ENCODE peak calls at places on chromosomes 12 and 14, in six cellular contexts. Y, U, K, A, J and W are unnamed samples. For H3K9me3, the result is how much of the 10 kb centered on the place peaks cover.

GRCh38 chr12:49548822-49549648 is 10.2 kb downstream of the KCNH3 start:
- DNase-seq in A (no peak), J (peak), U (no peak), Y (peak), K (no peak), W (no peak)

GRCh38 chr12:55972906-55973597 is 826 bp upstream of the RAB5B start:
- DNase-seq in A (no peak), U (no peak), K (no peak), Y (no peak), J (no peak), W (no peak)

GRCh38 chr12:129312048-129312447 is 458.8 kb downstream of the GLT1D1 start:
- DNase-seq in K (no peak), J (no peak), U (no peak), A (no peak), Y (no peak), W (no peak)

GRCh38 chr14:46580941-46581671 is 70.5 kb downstream of the RPL10L start:
- DNase-seq in J (no peak), K (no peak), A (peak), Y (no peak), U (no peak), W (peak)

GRCh38 chr12:26205946-26206345 is 10.6 kb downstream of the SSPN start:
- DNase-seq in Y (no peak), A (no peak), J (no peak), U (no peak), K (no peak), W (no peak)

GRCh38 chr14:20454359-20454644 is 310 bp downstream of the OSGEP start:
- DNase-seq in Y (no peak), U (peak), J (peak), K (peak), A (peak), W (no peak)

GRCh38 chr12:3313655-3314305 is 177.2 kb upstream of the PRMT8 start:
- DNase-seq in A (peak), Y (no peak), K (no peak), U (peak), J (no peak), W (no peak)

GRCh38 chr14:54695196-54695595 is 128.3 kb downstream of the SAMD4A start:
- DNase-seq in U (no peak), J (no peak), K (no peak), Y (no peak), A (no peak), W (peak)

GRCh38 chr14:24700511-24700910 is 66.5 kb upstream of the GZMB start:
- DNase-seq in Y (no peak), K (no peak), U (no peak), J (no peak), A (no peak), W (no peak)

GRCh38 chr12:92098594-92099370 is 46.9 kb downstream of the BTG1 start:
- DNase-seq in J (no peak), K (no peak), Y (no peak), A (peak), U (no peak), W (no peak)

GRCh38 chr12:75947171-75947723 is 84.3 kb downstream of the PHLDA1 start:
- DNase-seq in Y (no peak), J (no peak), U (no peak), A (peak), K (no peak), W (no peak)

GRCh38 chr14:96838449-96838848 is 41.3 kb downstream of the VRK1 start:
- DNase-seq in Y (no peak), A (no peak), J (no peak), U (no peak), K (no peak), W (no peak)

GRCh38 chr14:104881369-104881979 is 16.4 kb downstream of the CEP170B start:
- DNase-seq in U (no peak), A (no peak), Y (no peak), K (no peak), J (no peak), W (no peak)

GRCh38 chr12:56683-57346 is 9.8 kb upstream of the IQSEC3 start:
- DNase-seq in U (no peak), A (no peak), K (no peak), Y (no peak), J (no peak), W (peak)

GRCh38 chr12:65876898-65877721 is 52.8 kb downstream of the HMGA2 start:
- DNase-seq in K (no peak), J (no peak), Y (no peak), A (no peak), U (peak), W (no peak)

GRCh38 chr12:88578821-88579518 is 1.3 kb downstream of the KITLG start:
- DNase-seq in U (no peak), A (peak), Y (no peak), K (no peak), J (no peak), W (peak)

GRCh38 chr12:92745874-92746553 is 43.2 kb downstream of the PLEKHG7 start:
- DNase-seq in U (peak), J (no peak), A (peak), Y (no peak), K (peak), W (peak)

GRCh38 chr12:54004841-54005530 is 3.8 kb upstream of the HOXC8 start:
- DNase-seq in J (no peak), K (no peak), Y (no peak), U (no peak), A (no peak), W (no peak)

GRCh38 chr14:97873291-97873690 is 1076.1 kb downstream of the VRK1 start:
- DNase-seq in U (no peak), J (no peak), Y (no peak), K (no peak), A (no peak), W (no peak)

GRCh38 chr12:52581481-52581880 is 7.8 kb upstream of the KRT74 start:
- DNase-seq in U (peak), A (peak), K (no peak), Y (no peak), J (no peak), W (peak)

GRCh38 chr12:46743471-46743870 is 82.3 kb downstream of the SLC38A4 start:
- DNase-seq in Y (no peak), U (no peak), J (no peak), A (no peak), K (no peak), W (no peak)
- H3K9me3 ChIP-seq in Y (under half), U (under half), J (under half), A (under half), K (under half), W (under half)

GRCh38 chr12:34396861-34397590 is 374.7 kb downstream of the ALG10 start:
- DNase-seq in J (peak), K (peak), U (no peak), Y (peak), A (no peak), W (no peak)
- H3K9me3 ChIP-seq in J (half or more), K (under half), U (under half), Y (under half), A (under half), W (under half)

DNA sequence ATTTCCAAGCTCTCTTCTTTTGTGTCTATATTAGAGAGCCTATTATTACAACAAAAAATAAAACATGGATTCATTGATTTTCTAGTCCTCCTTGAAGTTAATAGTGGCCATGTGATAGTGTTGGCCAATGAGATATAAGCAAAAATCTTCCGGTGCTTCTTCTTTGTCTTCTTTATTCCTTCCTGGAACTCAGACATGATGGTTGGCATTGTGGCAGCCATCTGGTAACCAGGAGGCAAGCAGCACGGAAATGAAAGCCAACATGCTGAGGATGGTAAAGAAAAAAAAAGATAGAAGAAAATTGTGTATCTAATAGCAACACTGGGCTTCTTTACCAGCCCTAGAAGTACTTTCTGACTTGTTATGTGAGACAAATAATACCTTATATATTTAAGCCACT is 50.8 kb upstream of the SEL1L start:
- DNase-seq in A (no peak), J (no peak), K (no peak), U (no peak), Y (no peak), W (no peak)
- H3K9me3 ChIP-seq in A (under half), J (under half), K (under half), U (under half), Y (under half), W (under half)

GRCh38 chr12:68065163-68065562 is 75.9 kb downstream of the IFNG-AS1 start:
- DNase-seq in U (no peak), A (no peak), J (no peak), Y (no peak), K (no peak), W (no peak)

GRCh38 chr12:68069276-68069675 is 80.0 kb downstream of the IFNG-AS1 start:
- DNase-seq in U (no peak), Y (no peak), J (no peak), A (no peak), K (no peak), W (peak)

GRCh38 chr12:68065687-68066086 is 76.4 kb downstream of the IFNG-AS1 start:
- DNase-seq in U (no peak), K (no peak), A (no peak), Y (no peak), J (no peak), W (no peak)

GRCh38 chr12:68070957-68071356 is 81.7 kb downstream of the IFNG-AS1 start:
- DNase-seq in A (no peak), U (no peak), Y (no peak), J (no peak), K (no peak), W (no peak)

DNA sequence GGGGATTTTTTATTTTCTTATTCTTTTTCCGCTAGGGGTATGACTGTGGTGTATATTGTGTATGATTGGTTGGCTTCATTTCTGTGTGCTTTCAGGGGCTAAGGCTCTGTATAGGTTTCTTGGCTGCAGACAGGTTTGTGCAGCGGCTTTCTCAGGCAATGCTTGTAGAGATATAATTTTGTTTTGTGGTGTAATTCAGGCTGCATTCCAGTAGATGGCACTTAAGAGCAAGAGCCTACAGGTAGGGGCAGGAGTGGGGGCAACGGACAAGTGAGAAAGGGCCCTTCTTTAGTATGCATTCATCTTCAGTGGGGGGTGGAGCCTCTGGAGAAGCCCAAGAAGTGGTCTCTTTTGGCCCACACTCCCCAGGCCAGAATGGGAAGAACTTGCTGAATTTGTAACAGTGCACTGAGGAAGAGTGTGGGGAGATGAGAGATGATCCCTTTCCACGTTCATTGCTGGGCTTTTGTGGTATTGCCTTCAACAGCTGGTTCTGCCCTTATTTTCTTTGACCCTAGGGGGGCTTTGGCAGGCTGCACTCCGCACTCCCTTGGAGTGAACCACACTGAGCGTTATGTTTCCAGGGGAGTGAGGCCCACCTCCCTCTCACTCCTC is 78.6 kb downstream of the IFNG-AS1 start:
- DNase-seq in J (no peak), Y (no peak), A (peak), U (no peak), K (no peak), W (no peak)
- H3K9me3 ChIP-seq in J (under half), Y (under half), A (under half), U (under half), K (under half), W (under half)